ENCODE peak calls at places on chromosomes 16 and 17, in ten cellular contexts. Z, A, N, U, G, K, J, R, B and D are unnamed samples.

GRCh38 chr17:72634621-72635020 is 457.9 kb downstream of the SLC39A11 start:
- DNase-seq in Z (no peak), A (no peak), N (no peak), U (no peak), G (no peak), K (no peak), J (no peak), R (no peak), B (no peak), D (no peak)

GRCh38 chr16:89506113-89506504 is 2.1 kb upstream of the SPG7 start:
- DNase-seq in Z (no peak), A (no peak), N (no peak), U (no peak), G (peak), K (no peak), J (no peak), R (peak), B (no peak), D (no peak)

GRCh38 chr16:83992624-83993023 is 24.6 kb downstream of the NECAB2 start:
- DNase-seq in Z (no peak), A (peak), N (peak), U (peak), G (peak), K (peak), J (no peak), R (peak), B (no peak), D (peak)

GRCh38 chr17:77779711-77780539 is 178.6 kb upstream of the TNRC6C start:
- DNase-seq in Z (no peak), A (peak), N (no peak), U (no peak), G (no peak), K (no peak), J (peak), R (no peak), B (no peak), D (no peak)

GRCh38 chr17:50325906-50326305 is 20.0 kb upstream of the XYLT2 start:
- DNase-seq in Z (no peak), A (no peak), N (no peak), U (no peak), G (no peak), K (no peak), J (no peak), R (no peak), B (no peak), D (no peak)

GRCh38 chr17:75531724-75532090 is 6.2 kb downstream of the LLGL2 start:
- DNase-seq in Z (no peak), A (no peak), N (no peak), U (no peak), G (no peak), K (no peak), J (no peak), R (no peak), B (peak), D (no peak)

GRCh38 chr17:15456972-15457722 is 10.3 kb downstream of the CDRT4 start:
- DNase-seq in Z (peak), A (peak), N (peak), U (peak), G (peak), K (no peak), J (no peak), R (peak), B (no peak), D (peak)

GRCh38 chr16:70250748-70251650 is 741 bp downstream of the EXOSC6 start:
- DNase-seq in Z (no peak), A (peak), N (no peak), U (peak), G (peak), K (peak), J (peak), R (peak), B (peak), D (peak)

GRCh38 chr17:63082952-63083351 is 116.9 kb downstream of the TANC2 start:
- DNase-seq in Z (no peak), A (peak), N (no peak), U (peak), G (peak), K (no peak), J (no peak), R (peak), B (no peak), D (peak)

GRCh38 chr16:24852281-24852721 is 6.5 kb downstream of the SLC5A11 start:
- DNase-seq in Z (no peak), A (no peak), N (no peak), U (no peak), G (no peak), K (no peak), J (no peak), R (peak), B (peak), D (no peak)

GRCh38 chr16:56842133-56842532 is 22.9 kb upstream of the SLC12A3 start:
- DNase-seq in Z (no peak), A (no peak), N (no peak), U (no peak), G (no peak), K (no peak), J (no peak), R (no peak), B (no peak), D (no peak)

GRCh38 chr16:50584033-50584722 is 36.0 kb downstream of the NKD1 start:
- DNase-seq in Z (no peak), A (no peak), N (no peak), U (no peak), G (no peak), K (no peak), J (no peak), R (no peak), B (no peak), D (no peak)

GRCh38 chr17:5097101-5097834 is 14.4 kb downstream of the ZNF232 start:
- DNase-seq in Z (no peak), A (no peak), N (peak), U (no peak), G (no peak), K (peak), J (peak), R (no peak), B (no peak), D (no peak)

GRCh38 chr17:37430051-37430591 is 23.4 kb downstream of the TADA2A start:
- DNase-seq in Z (no peak), A (peak), N (no peak), U (peak), G (peak), K (no peak), J (no peak), R (peak), B (no peak), D (no peak)

GRCh38 chr16:86289304-86289703 is 221.0 kb upstream of the FOXF1 start:
- DNase-seq in Z (no peak), A (no peak), N (no peak), U (no peak), G (no peak), K (no peak), J (no peak), R (no peak), B (no peak), D (no peak)

GRCh38 chr17:79087428-79088143 is 13.0 kb downstream of the ENGASE start:
- DNase-seq in Z (no peak), A (peak), N (peak), U (peak), G (peak), K (peak), J (peak), R (peak), B (peak), D (peak)
- H3K4me3 ChIP-seq in Z (no peak), A (no peak), N (no peak), U (no peak), G (no peak), K (no peak), J (no peak), R (no peak), B (no peak), D (no peak)

DNA sequence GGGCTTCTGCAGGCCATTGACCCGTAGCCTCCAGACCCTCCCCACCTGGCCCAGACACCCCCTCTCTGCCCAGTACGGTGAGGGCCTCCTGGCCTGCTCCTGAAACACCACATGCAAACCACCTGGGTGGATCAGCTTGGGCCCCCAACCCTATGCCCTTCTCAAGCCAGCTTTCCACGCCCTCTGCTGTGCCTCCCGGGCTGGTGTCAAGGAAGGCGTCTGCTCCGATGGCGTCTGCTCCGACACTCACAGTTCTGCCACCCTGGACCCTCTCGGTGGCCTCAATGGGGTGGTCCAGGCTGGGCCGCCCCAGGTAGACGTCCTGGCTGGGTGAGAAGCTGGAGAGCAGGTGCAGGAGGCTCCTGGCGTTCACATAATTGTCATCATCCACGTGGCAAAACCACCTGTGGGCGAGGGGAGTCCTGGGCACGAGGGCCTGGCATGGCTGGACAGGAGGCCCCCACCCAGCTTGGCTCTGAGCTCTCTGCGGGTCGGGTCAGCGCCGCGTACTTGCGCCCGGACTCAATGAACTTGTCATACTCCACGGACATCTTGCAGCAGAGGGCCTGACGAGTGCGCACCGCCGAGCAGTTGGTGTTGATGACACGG is 1.4 kb downstream of the RFNG start:
- DNase-seq in Z (no peak), A (no peak), N (no peak), U (no peak), G (no peak), K (no peak), J (peak), R (no peak), B (no peak), D (no peak)
- H3K4me3 ChIP-seq in Z (peak), A (peak), N (peak), U (peak), G (peak), K (peak), J (peak), R (peak), B (peak), D (peak)

GRCh38 chr17:40176409-40177110 is 710 bp upstream of the RAPGEFL1 start:
- DNase-seq in Z (no peak), A (no peak), N (no peak), U (no peak), G (no peak), K (no peak), J (no peak), R (no peak), B (no peak), D (no peak)
- H3K4me3 ChIP-seq in Z (no peak), A (no peak), N (no peak), U (no peak), G (no peak), K (no peak), J (peak), R (no peak), B (no peak), D (no peak)

GRCh38 chr16:49504626-49505025 is 131.0 kb downstream of the C16orf78 start:
- DNase-seq in Z (no peak), A (no peak), N (no peak), U (no peak), G (no peak), K (no peak), J (no peak), R (no peak), B (no peak), D (no peak)
- H3K4me3 ChIP-seq in Z (no peak), A (no peak), N (no peak), U (no peak), G (no peak), K (no peak), J (no peak), R (no peak), B (no peak), D (no peak)

GRCh38 chr16:28596840-28597691 is at the start of gene SULT1A2:
- DNase-seq in Z (no peak), A (no peak), N (no peak), U (no peak), G (no peak), K (peak), J (peak), R (peak), B (no peak), D (no peak)
- H3K4me3 ChIP-seq in Z (no peak), A (no peak), N (peak), U (no peak), G (no peak), K (peak), J (no peak), R (no peak), B (no peak), D (no peak)

GRCh38 chr17:21289902-21290571 is 5.5 kb downstream of the MAP2K3 start:
- DNase-seq in Z (no peak), A (no peak), N (peak), U (no peak), G (no peak), K (peak), J (peak), R (no peak), B (no peak), D (no peak)
- H3K4me3 ChIP-seq in Z (no peak), A (no peak), N (no peak), U (no peak), G (no peak), K (no peak), J (no peak), R (no peak), B (no peak), D (no peak)

DNA sequence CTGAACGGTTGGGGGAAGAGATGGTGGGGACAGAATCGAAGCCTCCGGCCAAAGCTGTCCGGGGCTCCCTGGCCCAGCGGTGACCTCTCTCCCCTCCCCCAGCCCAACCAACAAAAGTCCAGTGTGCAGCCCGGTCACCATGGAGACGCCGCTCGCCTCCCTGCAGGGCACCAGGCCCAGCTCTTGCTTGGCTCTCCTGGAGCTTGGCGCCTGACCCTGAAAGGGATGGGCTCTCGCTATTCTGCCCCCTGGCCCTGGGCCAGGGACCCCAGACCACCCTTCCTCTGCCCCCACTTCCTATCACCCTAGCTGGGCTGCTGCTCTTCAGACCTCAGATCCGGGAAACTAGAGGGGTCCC is 1.3 kb downstream of the METRN start:
- DNase-seq in Z (no peak), A (peak), N (no peak), U (no peak), G (peak), K (peak), J (no peak), R (peak), B (peak), D (peak)
- H3K4me3 ChIP-seq in Z (peak), A (peak), N (peak), U (peak), G (peak), K (peak), J (no peak), R (peak), B (peak), D (peak)

GRCh38 chr17:38671939-38672720 is 2.6 kb downstream of the EPOP start:
- DNase-seq in Z (no peak), A (no peak), N (no peak), U (no peak), G (no peak), K (no peak), J (no peak), R (no peak), B (no peak), D (no peak)
- H3K4me3 ChIP-seq in Z (no peak), A (no peak), N (no peak), U (no peak), G (no peak), K (no peak), J (no peak), R (no peak), B (no peak), D (no peak)